ENCODE peak calls at places on chromosomes 4 and X, in seven cellular contexts. J is upper lobe of right lung, I is lung, T is coronary artery, F is choroid plexus epithelial cell, K is keratinocyte, B is tibial nerve. H is an unnamed sample.
A peak's percentile ranks its signal among the peaks of the same experiment; 100 is the strongest.

GRCh38 chrX:72621619-72622485 is 49.2 kb upstream of the HDAC8 start:
- DNase-seq in J (no peak), I (no peak), T (no peak), F (peak; percentile 40), K (no peak), B (no peak), H (no peak)

GRCh38 chr4:111028829-111029228 is 406.0 kb upstream of the PITX2 start:
- DNase-seq in J (no peak), I (no peak), T (no peak), F (no peak), K (no peak), B (no peak), H (no peak)

GRCh38 chrX:26918633-26919032 is 544.5 kb downstream of the PPP4R3C start:
- DNase-seq in J (no peak), I (no peak), T (no peak), F (peak; percentile 57), K (no peak), B (no peak), H (no peak)

GRCh38 chr4:100849319-100849718 is 331.5 kb upstream of the EMCN start:
- DNase-seq in J (no peak), I (no peak), T (no peak), F (no peak), K (no peak), B (no peak), H (no peak)

GRCh38 chrX:115174548-115174947 is 14.7 kb upstream of the RBMXL3 start:
- DNase-seq in J (no peak), I (no peak), T (no peak), F (no peak), K (no peak), B (no peak), H (no peak)

GRCh38 chr4:24032371-24032989 is 142.6 kb upstream of the PPARGC1A start:
- DNase-seq in J (no peak), I (no peak), T (no peak), F (peak; percentile 24), K (no peak), B (no peak), H (no peak)

GRCh38 chr4:95590615-95591014 is 41.8 kb upstream of the UNC5C start:
- DNase-seq in J (no peak), I (no peak), T (no peak), F (no peak), K (no peak), B (no peak), H (no peak)

GRCh38 chr4:138673053-138673452 is 342.5 kb upstream of the NOCT start:
- DNase-seq in J (no peak), I (no peak), T (no peak), F (peak; percentile 68), K (no peak), B (no peak), H (peak; percentile 73)

GRCh38 chr4:3286335-3287175 is 6.3 kb upstream of the RGS12 start:
- DNase-seq in J (peak; percentile 57), I (no peak), T (peak; percentile 66), F (no peak), K (no peak), B (no peak), H (no peak)

GRCh38 chr4:99690990-99691389 is 33.4 kb upstream of the C4orf54 start:
- DNase-seq in J (no peak), I (no peak), T (no peak), F (no peak), K (no peak), B (no peak), H (no peak)

GRCh38 chr4:183906486-183906735 is 1.3 kb downstream of the STOX2 start:
- DNase-seq in J (no peak), I (no peak), T (no peak), F (no peak), K (no peak), B (no peak), H (no peak)

GRCh38 chr4:35182451-35182850 is 1061.9 kb downstream of the ARAP2 start:
- DNase-seq in J (no peak), I (no peak), T (no peak), F (no peak), K (no peak), B (no peak), H (no peak)

GRCh38 chr4:1843852-1844251 is 12.1 kb downstream of the LETM1 start:
- DNase-seq in J (no peak), I (no peak), T (no peak), F (peak; percentile 82), K (no peak), B (peak; percentile 56), H (no peak)

GRCh38 chrX:35890699-35891098 is 28.8 kb upstream of the CFAP47 start:
- DNase-seq in J (peak; percentile 44), I (peak; percentile 37), T (no peak), F (peak; percentile 58), K (no peak), B (no peak), H (no peak)

GRCh38 chr4:77347341-77347740 is 190.3 kb downstream of the CCNG2 start:
- DNase-seq in J (no peak), I (no peak), T (no peak), F (no peak), K (no peak), B (no peak), H (no peak)

GRCh38 chr4:10589808-10590207 is 94.8 kb downstream of the CLNK start:
- DNase-seq in J (no peak), I (no peak), T (no peak), F (peak; percentile 54), K (no peak), B (no peak), H (no peak)

GRCh38 chr4:173181769-173182374 is 13.3 kb downstream of the GALNT7 start:
- DNase-seq in J (no peak), I (no peak), T (no peak), F (peak; percentile 78), K (no peak), B (no peak), H (peak; percentile 38)

GRCh38 chr4:13455411-13455810 is 28.7 kb downstream of the RAB28 start:
- DNase-seq in J (no peak), I (no peak), T (no peak), F (peak; percentile 36), K (no peak), B (no peak), H (no peak)

GRCh38 chr4:40234519-40235039 is 37.7 kb downstream of the RHOH start:
- DNase-seq in J (no peak), I (no peak), T (no peak), F (no peak), K (no peak), B (no peak), H (no peak)

GRCh38 chrX:129875669-129876068 is 30.3 kb upstream of the UTP14A start:
- DNase-seq in J (no peak), I (no peak), T (no peak), F (peak; percentile 64), K (no peak), B (no peak), H (peak; percentile 13)

GRCh38 chrX:119466970-119467369 is 1.3 kb upstream of the SLC25A5 start:
- DNase-seq in J (no peak), I (no peak), T (no peak), F (no peak), K (no peak), B (no peak), H (no peak)

GRCh38 chr4:8442596-8443358 is 2.2 kb downstream of the TRMT44 start:
- DNase-seq in J (no peak), I (no peak), T (no peak), F (peak; percentile 48), K (no peak), B (no peak), H (no peak)

GRCh38 chrX:124211312-124211942 is 121.0 kb upstream of the TEX13D start:
- DNase-seq in J (no peak), I (no peak), T (no peak), F (peak; percentile 30), K (no peak), B (no peak), H (peak; percentile 6)

DNA sequence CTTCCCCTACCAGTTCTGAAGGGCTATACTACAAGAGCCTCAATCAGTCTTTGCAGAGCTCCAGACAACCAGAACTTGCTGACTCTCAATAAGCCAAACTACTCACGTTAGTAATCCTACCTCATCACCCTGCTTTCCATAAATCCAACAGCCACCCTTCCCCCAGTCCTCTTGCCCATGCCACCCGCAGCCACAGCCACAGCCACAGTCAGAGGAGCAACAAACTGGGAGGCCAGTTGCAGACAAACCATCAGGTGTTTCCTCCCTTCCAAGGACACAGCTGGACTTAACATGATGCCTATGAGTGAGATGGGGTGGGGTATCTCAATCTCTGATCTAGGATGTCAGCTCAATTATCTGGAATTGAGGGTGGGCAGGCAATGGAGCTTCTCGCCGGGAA is 1.0 kb downstream of the GABRA3 start:
- DNase-seq in J (no peak), I (no peak), T (no peak), F (no peak), K (no peak), B (no peak), H (no peak)
- H3K4me3 ChIP-seq in J (no peak overlapping the region), I (no peak overlapping the region), T (no peak overlapping the region), F (no peak overlapping the region), K (no peak overlapping the region), B (no peak overlapping the region), H (no peak overlapping the region)

GRCh38 chrX:50100188-50100587 is 100.6 kb downstream of the AKAP4 start:
- DNase-seq in J (no peak), I (no peak), T (no peak), F (peak; percentile 28), K (no peak), B (no peak), H (no peak)
- TF ChIP-seq CTCF in J (peak; percentile 17), I (peak; percentile 4), T (no peak), F (peak; percentile 41), K (peak; percentile 14), B (no peak), H (peak; percentile 51)

DNA sequence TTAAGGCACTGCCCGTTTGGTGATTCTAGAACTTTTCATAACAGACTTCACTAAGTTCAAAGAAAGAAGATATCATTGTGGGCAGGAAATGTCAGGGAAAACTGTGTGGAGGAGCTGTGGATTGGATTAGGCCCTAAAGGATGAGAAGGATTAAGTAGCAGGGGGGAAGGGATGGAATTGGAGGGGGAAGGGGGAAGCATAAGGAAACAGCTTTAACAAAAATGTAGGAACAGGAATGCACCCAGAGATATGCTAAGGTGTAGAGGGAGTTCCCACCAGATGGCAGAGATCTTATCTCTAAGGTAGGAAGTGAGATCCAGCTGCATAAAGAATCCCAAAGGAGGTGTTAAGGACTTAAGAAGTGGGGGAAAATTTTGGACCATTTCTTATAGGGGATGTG is 114.5 kb downstream of the LARP7 start:
- DNase-seq in J (no peak), I (no peak), T (no peak), F (no peak), K (no peak), B (no peak), H (no peak)
- H3K4me3 ChIP-seq in J (no peak overlapping the region), I (no peak overlapping the region), T (no peak overlapping the region), F (no peak overlapping the region), K (no peak overlapping the region), B (no peak overlapping the region), H (no peak overlapping the region)

DNA sequence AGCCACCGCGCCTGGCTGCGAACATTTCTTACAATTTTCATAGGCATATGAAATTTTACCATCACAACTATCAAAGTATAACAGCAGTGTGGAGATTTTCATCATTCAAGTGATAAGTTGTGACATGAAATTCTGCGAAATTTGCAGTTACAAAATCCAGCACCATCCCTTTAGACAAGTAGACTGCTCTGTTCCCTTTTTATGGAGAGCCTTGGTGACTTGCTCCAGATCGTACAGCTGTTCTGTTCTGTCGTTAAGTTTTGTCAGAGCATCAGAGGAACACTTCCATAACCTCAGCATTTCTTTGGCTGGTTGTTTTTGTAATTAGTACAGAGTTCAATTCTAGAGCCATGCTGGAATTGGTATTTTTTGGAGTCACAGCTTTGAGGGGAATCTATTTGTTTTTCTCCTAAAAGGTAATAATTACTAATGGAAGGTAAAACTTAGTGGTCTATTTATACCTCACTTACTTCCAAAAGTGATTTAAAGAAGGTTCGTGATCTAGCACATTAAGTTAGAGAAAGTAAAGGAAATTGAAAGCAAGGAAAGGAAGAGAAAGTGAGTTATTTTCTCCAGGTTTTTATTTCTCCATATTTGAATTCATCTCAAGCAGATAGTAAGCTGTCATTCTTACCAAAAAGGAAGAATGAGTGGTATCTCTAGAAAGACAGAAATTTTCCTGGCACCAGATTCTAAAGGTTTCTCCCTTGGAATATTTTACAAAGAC is 22.1 kb downstream of the ZRSR2 start:
- DNase-seq in J (no peak), I (no peak), T (no peak), F (no peak), K (no peak), B (no peak), H (no peak)
- TF ChIP-seq CTCF in J (no peak), I (no peak), T (no peak), F (no peak), K (no peak), B (no peak), H (no peak)